ENCODE peak calls at places on chromosome 20, in six cellular contexts. R is PC-3, I is lower lobe of right lung, P is fibroblast of the aortic adventitia, Q is ascending aorta, H is ovary. K is an unnamed sample.

GRCh38 chr20:49567421-49568256 is at the start of gene PTGIS:
- DNase-seq in R (no peak), I (no peak), Q (no peak), P (peak), H (peak), K (peak)

GRCh38 chr20:40868568-40869223 is 159.9 kb upstream of the TOP1 start:
- DNase-seq in P (peak), H (peak), Q (peak), I (no peak), R (no peak), K (no peak)

GRCh38 chr20:45138451-45139300 is 14.4 kb upstream of the WFDC12 start:
- DNase-seq in H (no peak), I (peak), Q (no peak), P (no peak), R (peak), K (peak)

GRCh38 chr20:25277941-25278521 is 30.1 kb downstream of the PYGB start:
- DNase-seq in Q (no peak), H (peak), P (no peak), I (peak), R (no peak), K (peak)

GRCh38 chr20:1085515-1086272 is 32.7 kb upstream of the PSMF1 start:
- DNase-seq in H (no peak), Q (no peak), I (no peak), R (no peak), P (no peak), K (no peak)

GRCh38 chr20:63124092-63124781 is 91.7 kb downstream of the YTHDF1 start:
- DNase-seq in Q (no peak), H (no peak), I (peak), P (peak), R (peak), K (peak)

GRCh38 chr20:19074828-19075516 is 137.5 kb upstream of the SLC24A3 start:
- DNase-seq in P (no peak), Q (no peak), R (peak), I (peak), H (no peak), K (no peak)

GRCh38 chr20:57524511-57525176 is at the start of gene CTCFL:
- DNase-seq in H (no peak), Q (no peak), I (no peak), R (no peak), P (no peak), K (no peak)

GRCh38 chr20:25218109-25218486 is 22.6 kb downstream of the ENTPD6 start:
- DNase-seq in R (no peak), I (no peak), H (no peak), P (no peak), Q (no peak), K (no peak)

DNA sequence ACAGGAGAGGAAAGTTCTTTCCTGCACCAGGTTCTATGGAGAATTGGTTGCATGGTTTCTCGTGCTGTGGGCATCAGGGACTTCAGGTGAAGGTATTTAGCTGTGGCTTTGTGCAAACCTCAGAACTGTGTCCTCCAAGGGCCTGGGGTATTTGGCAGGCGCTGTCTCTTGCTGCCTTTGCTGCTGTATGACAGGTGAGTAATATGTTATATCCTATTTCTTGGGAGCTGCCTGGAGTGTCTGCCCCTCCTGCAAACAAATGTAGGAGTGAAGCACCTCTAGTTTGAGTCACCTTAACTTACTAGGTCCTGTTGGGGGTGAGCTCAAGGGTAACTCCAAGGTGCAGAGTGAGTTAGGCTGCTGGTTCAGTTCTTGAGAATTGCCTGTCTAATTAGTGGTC is 177.7 kb upstream of the RNF24 start:
- DNase-seq in H (no peak), Q (no peak), R (peak), I (no peak), P (no peak), K (no peak)
- TF ChIP-seq CTCF in H (no peak), Q (no peak), R (no peak), I (no peak), P (no peak), K (no peak)

DNA sequence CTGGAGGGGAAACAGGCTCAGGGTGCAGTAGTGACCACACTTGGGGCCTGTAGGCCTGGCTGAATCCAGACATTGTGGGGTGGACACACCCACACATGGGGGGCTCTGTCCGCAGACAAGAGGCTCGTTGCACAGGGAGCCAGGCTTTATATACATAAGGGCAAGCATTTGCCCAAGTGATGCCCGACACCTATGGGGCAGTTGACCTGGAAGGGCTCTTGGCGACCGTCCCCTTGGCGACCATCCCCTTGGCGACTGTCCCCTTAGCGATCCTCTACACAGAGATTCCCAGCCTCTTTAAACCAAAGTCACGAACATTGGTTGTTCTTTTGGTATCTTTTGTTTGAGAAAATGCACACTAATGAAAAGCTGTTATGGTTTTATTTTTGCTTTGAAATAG is 2.7 kb downstream of the TOX2 start:
- DNase-seq in R (no peak), Q (no peak), H (no peak), I (no peak), P (no peak), K (peak)
- H3K4me3 ChIP-seq in R (no peak), Q (peak), H (no peak), I (peak), P (peak), K (no peak)

GRCh38 chr20:37880726-37881591 is 22.0 kb upstream of the VSTM2L start:
- DNase-seq in H (no peak), P (no peak), I (no peak), R (peak), Q (no peak), K (peak)

GRCh38 chr20:37885042-37885441 is 17.9 kb upstream of the VSTM2L start:
- DNase-seq in I (no peak), H (no peak), Q (no peak), P (no peak), R (no peak), K (no peak)

GRCh38 chr20:37881601-37882343 is 21.2 kb upstream of the VSTM2L start:
- DNase-seq in R (no peak), P (no peak), I (no peak), Q (no peak), H (no peak), K (no peak)

GRCh38 chr20:37885593-37886507 is 17.1 kb upstream of the VSTM2L start:
- DNase-seq in Q (no peak), R (no peak), P (no peak), I (no peak), H (no peak), K (no peak)

GRCh38 chr20:37882961-37883712 is 19.8 kb upstream of the VSTM2L start:
- DNase-seq in I (no peak), Q (no peak), R (no peak), P (no peak), H (no peak), K (no peak)
- TF ChIP-seq CTCF in I (no peak), Q (no peak), R (no peak), P (no peak), H (no peak), K (no peak)

DNA sequence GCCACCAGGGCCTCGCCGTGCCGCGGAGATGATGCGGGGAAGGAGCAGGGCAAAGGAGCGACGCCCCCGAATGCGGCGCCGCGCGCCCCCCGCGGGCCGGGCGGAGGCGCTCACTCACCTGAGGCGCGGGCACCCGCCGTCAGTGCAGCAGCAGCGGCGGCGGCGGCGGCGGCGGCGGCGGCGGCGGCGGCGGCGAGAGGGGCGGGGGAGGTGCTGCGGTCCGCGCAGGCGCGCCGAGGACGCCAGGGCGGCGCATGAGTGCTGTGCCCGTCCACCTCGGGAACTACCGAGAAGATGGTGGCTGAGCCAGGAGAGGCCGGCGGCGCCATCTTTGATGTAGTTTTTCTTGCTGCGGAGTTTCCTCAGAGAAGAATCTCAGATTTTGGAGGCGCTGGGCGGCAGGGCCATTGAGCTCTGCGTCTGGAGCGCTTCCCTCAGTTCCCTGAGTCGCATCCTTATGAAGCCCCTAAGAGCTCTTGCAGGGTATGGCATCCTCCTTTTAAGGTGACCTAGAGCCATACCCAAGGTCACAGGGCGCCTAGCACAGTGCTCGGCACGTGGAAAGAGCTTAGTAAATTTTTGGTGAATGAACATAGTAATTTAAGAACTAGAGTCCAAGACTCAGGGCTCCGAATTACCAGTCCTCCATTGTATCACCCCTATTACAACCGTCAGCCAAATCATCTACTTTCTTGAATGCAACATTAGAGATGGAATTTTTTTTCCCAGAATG is at the start of gene NDRG3:
- DNase-seq in R (peak), H (peak), Q (peak), I (peak), P (peak), K (peak)
- H3K4me3 ChIP-seq in R (peak), H (peak), Q (peak), I (peak), P (peak), K (peak)

DNA sequence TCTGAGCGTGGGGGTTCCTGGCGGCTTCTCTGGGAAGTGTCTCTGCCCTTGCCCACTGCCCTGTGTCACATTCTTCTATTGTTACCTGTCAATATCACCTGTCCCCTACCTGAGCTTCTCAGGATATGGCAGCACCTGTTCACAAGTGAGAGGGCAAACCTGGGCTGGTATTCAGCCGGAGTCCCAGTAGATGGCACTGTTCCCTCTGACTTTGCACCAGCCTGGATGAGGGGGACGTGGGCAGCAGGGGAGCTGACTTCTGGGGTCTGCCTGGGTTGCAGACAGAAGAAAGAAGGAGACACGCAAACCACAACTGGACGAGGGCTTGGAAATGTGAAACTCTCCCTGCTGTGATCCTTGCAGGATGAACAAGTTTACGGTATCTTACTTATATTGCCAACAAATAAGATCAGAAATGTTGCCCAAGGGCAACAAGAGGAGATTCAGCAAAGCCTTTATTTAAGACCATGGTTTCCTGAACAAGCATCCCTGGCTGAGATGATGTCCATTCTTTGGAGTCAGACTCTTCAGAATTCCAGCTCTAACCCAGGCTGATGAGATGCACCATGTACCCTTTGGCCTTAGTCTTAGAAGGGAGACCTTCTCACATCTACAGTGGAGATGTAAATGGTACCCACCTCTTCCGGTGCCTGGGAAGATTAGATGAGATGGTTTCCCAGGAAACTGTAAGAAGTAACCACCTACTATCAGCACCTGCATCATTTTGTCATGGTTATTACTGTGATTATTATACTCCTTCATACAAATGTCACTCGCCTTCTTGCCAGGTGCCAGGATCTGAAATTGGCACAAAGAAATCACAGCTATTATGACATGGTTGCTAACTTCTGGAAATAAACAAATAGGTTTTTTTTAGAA is 400.0 kb upstream of the CDH4 start:
- DNase-seq in R (no peak), P (no peak), H (no peak), Q (no peak), I (no peak), K (no peak)
- TF ChIP-seq CTCF in R (peak), P (no peak), H (no peak), Q (no peak), I (peak), K (peak)

K was measured in RWPE2.